ENCODE peak calls at places on chromosomes 4 and X, in eight cellular contexts. L is HL-60, V is aorta, Z is cardiac fibroblast, D is lower lobe of right lung, J is adipocyte, G is HFF-Myc, U is adrenal gland. M is an unnamed sample.

GRCh38 chrX:50798782-50799181 is 15.2 kb downstream of the SHROOM4 start:
- DNase-seq in L (no peak), V (no peak), Z (no peak), D (no peak), J (no peak), G (no peak), U (no peak), M (no peak)

GRCh38 chr4:185039508-185040273 is 21.4 kb downstream of the HELT start:
- DNase-seq in L (peak; percentile 76), V (no peak), Z (peak; percentile 80), D (peak; percentile 54), J (peak; percentile 85), G (peak; percentile 16), U (peak; percentile 53), M (peak; percentile 18)

GRCh38 chr4:23374280-23374679 is 515.6 kb downstream of the PPARGC1A start:
- DNase-seq in L (no peak), V (no peak), Z (no peak), D (no peak), J (no peak), G (no peak), U (peak; percentile 40), M (peak; percentile 70)

GRCh38 chrX:155819525-155819924 is 61.6 kb upstream of the VAMP7 start:
- DNase-seq in L (no peak), V (no peak), Z (no peak), D (no peak), J (no peak), G (no peak), U (no peak), M (no peak)

GRCh38 chr4:119244832-119245231 is 32.3 kb downstream of the USP53 start:
- DNase-seq in L (no peak), V (no peak), Z (no peak), D (no peak), J (no peak), G (no peak), U (no peak), M (no peak)

GRCh38 chr4:148126825-148127224 is 315.4 kb downstream of the NR3C2 start:
- DNase-seq in L (no peak), V (no peak), Z (no peak), D (no peak), J (peak; percentile 41), G (no peak), U (no peak), M (no peak)

GRCh38 chr4:138650917-138651564 is 364.5 kb upstream of the NOCT start:
- DNase-seq in L (peak; percentile 85), V (no peak), Z (peak; percentile 54), D (no peak), J (peak; percentile 66), G (peak; percentile 56), U (no peak), M (peak; percentile 90)

GRCh38 chr4:128803783-128804182 is 5.7 kb upstream of the JADE1 start:
- DNase-seq in L (no peak), V (no peak), Z (no peak), D (no peak), J (no peak), G (no peak), U (no peak), M (no peak)

GRCh38 chrX:3143043-3143799 is 102.0 kb downstream of the ARSF start:
- DNase-seq in L (peak; percentile 67), V (no peak), Z (no peak), D (no peak), J (no peak), G (no peak), U (no peak), M (no peak)

GRCh38 chr4:76982638-76983579 is 33.4 kb downstream of the SEPTIN11 start:
- DNase-seq in L (no peak), V (no peak), Z (peak; percentile 52), D (no peak), J (peak; percentile 54), G (no peak), U (no peak), M (no peak)
- H3K4me3 ChIP-seq in L (no peak overlapping the region), V (no peak overlapping the region), Z (no peak overlapping the region), D (no peak overlapping the region), J (no peak overlapping the region), G (no peak overlapping the region), U (no peak overlapping the region), M (no peak overlapping the region)

GRCh38 chr4:1684756-1685603 is 867 bp upstream of the FAM53A start:
- DNase-seq in L (no peak), V (no peak), Z (no peak), D (peak; percentile 49), J (no peak), G (no peak), U (no peak), M (no peak)
- H3K4me3 ChIP-seq in L (peak overlapping the region; percentile 24), V (no peak overlapping the region), Z (peak overlapping the region; percentile 42), D (peak overlapping the region; percentile 57), J (peak overlapping the region; percentile 78), G (peak overlapping the region; percentile 3), U (no peak overlapping the region), M (peak overlapping the region; percentile 23)

DNA sequence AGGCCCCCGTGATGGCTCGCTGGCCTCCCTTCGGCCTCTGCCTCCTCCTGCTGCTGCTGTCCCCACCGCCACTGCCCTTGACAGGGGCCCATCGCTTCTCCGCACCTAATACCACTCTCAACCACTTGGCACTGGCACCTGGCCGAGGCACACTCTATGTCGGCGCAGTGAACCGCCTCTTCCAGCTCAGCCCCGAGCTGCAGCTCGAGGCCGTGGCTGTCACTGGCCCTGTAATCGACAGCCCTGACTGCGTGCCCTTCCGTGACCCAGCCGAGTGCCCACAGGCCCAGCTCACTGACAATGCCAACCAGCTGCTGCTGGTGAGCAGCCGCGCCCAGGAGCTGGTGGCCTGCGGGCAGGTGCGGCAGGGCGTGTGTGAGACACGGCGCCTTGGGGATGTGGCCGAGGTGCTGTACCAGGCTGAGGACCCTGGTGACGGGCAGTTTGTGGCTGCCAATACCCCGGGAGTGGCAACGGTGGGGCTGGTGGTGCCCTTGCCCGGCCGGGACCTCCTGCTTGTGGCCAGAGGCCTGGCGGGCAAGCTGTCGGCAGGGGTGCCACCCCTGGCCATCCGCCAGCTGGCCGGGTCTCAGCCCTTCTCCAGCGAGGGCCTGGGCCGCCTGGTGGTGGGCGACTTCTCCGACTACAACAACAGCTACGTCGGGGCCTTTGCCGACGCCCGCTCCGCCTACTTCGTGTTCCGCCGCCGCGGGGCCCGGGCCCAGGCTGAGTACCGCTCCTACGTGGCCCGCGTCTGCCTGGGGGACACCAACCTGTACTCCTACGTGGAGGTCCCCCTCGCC is 3.0 kb downstream of the PLXNB3 start:
- DNase-seq in L (no peak), V (peak; percentile 76), Z (no peak), D (peak; percentile 22), J (no peak), G (no peak), U (peak; percentile 81), M (no peak)
- H3K4me3 ChIP-seq in L (no peak overlapping the region), V (no peak overlapping the region), Z (no peak overlapping the region), D (no peak overlapping the region), J (peak overlapping the region; percentile 78), G (no peak overlapping the region), U (no peak overlapping the region), M (no peak overlapping the region)

GRCh38 chr4:48345542-48345941 is 4.2 kb downstream of the SLAIN2 start:
- DNase-seq in L (no peak), V (no peak), Z (no peak), D (no peak), J (no peak), G (no peak), U (no peak), M (no peak)

GRCh38 chr4:48343035-48343434 is 1.7 kb downstream of the SLAIN2 start:
- DNase-seq in L (no peak), V (no peak), Z (no peak), D (no peak), J (peak; percentile 32), G (no peak), U (no peak), M (no peak)

GRCh38 chr4:48341776-48342558 is 638 bp downstream of the SLAIN2 start:
- DNase-seq in L (peak; percentile 45), V (peak; percentile 88), Z (peak; percentile 49), D (peak; percentile 71), J (peak; percentile 75), G (no peak), U (peak; percentile 59), M (no peak)

GRCh38 chr4:48342559-48342878 is 1.2 kb downstream of the SLAIN2 start:
- DNase-seq in L (no peak), V (no peak), Z (no peak), D (no peak), J (peak; percentile 44), G (no peak), U (no peak), M (no peak)

DNA sequence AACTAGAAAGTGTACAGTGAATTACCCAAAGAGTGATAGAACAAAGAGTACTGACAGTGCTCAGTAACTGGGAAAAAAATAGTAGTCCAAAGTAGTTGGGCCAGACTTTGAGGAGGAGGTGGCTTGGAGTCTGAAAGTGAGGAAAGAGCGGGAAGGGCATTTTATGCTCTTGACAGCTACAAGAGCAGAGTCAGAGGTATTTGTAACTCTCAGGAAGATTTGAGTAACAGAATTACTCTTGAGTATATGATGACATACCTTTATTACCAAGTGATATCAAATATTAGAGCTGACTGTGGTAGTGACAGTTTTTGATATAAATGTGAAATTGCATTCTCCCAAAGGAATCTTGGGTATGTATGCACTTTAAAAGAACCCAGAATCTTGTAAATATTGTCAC is 2.2 kb downstream of the SLAIN2 start:
- DNase-seq in L (no peak), V (no peak), Z (peak; percentile 42), D (no peak), J (peak; percentile 51), G (no peak), U (no peak), M (no peak)
- H3K4me3 ChIP-seq in L (no peak overlapping the region), V (peak overlapping the region; percentile 98), Z (peak overlapping the region; percentile 91), D (peak overlapping the region; percentile 96), J (peak overlapping the region; percentile 93), G (peak overlapping the region; percentile 90), U (no peak overlapping the region), M (peak overlapping the region; percentile 98)

GRCh38 chr4:10105920-10106319 is 10.7 kb downstream of the WDR1 start:
- DNase-seq in L (no peak), V (no peak), Z (no peak), D (no peak), J (no peak), G (no peak), U (no peak), M (no peak)
- H3K4me3 ChIP-seq in L (no peak overlapping the region), V (no peak overlapping the region), Z (peak overlapping the region; percentile 39), D (no peak overlapping the region), J (peak overlapping the region; percentile 57), G (no peak overlapping the region), U (no peak overlapping the region), M (no peak overlapping the region)

GRCh38 chr4:174874898-174875297 is 43.3 kb upstream of the ADAM29 start:
- DNase-seq in L (no peak), V (no peak), Z (no peak), D (no peak), J (no peak), G (no peak), U (no peak), M (no peak)
- H3K4me3 ChIP-seq in L (no peak overlapping the region), V (no peak overlapping the region), Z (no peak overlapping the region), D (no peak overlapping the region), J (no peak overlapping the region), G (no peak overlapping the region), U (no peak overlapping the region), M (no peak overlapping the region)

DNA sequence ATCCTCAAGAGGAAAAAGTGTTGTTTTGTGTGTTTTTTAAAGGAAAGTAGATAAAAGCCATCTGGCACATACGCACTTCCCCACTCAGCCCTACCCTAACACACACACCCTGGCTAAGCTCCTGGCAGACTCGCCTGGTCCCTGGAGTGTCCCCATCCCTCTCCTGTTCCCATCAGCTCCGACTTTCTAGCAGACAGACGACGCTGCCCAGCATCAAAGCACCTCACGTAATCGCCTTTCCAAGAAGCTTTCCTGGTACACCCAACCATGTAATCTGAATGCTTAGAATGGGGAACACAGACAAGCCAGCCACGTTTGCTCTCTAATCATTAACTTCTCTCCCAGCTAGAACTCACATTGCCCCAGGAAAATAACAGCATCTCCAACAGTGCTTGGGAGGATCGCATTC is 116.2 kb downstream of the AFAP1 start:
- DNase-seq in L (no peak), V (no peak), Z (peak; percentile 90), D (no peak), J (no peak), G (no peak), U (no peak), M (no peak)
- H3K4me3 ChIP-seq in L (no peak overlapping the region), V (no peak overlapping the region), Z (no peak overlapping the region), D (no peak overlapping the region), J (peak overlapping the region; percentile 16), G (no peak overlapping the region), U (no peak overlapping the region), M (no peak overlapping the region)